ENCODE peak calls at places on chromosomes 11 and 22, in five cellular contexts. One of them, this sample, is unnamed.

GRCh38 chr11:110989734-110990133 is 255.8 kb upstream of the POU2AF2 start:
- DNase-seq in neural progenitor cell: no peak
- DNase-seq in testis: no peak
- DNase-seq in psoas muscle: peak; percentile 17
- DNase-seq in tibial artery: peak; percentile 67
- DNase-seq in this sample: no peak

GRCh38 chr11:70313945-70314344 is 43.5 kb downstream of the PPFIA1 start:
- DNase-seq in neural progenitor cell: no peak
- DNase-seq in testis: no peak
- DNase-seq in psoas muscle: no peak
- DNase-seq in tibial artery: no peak
- DNase-seq in this sample: no peak

GRCh38 chr11:85854557-85855340 is 434 bp upstream of the CCDC83 start:
- DNase-seq in neural progenitor cell: peak; percentile 98
- DNase-seq in testis: peak; percentile 92
- DNase-seq in psoas muscle: peak; percentile 91
- DNase-seq in tibial artery: peak; percentile 88
- DNase-seq in this sample: peak; percentile 93

GRCh38 chr11:68401856-68402255 is 58.7 kb upstream of the PPP6R3 start:
- DNase-seq in neural progenitor cell: no peak
- DNase-seq in testis: no peak
- DNase-seq in psoas muscle: no peak
- DNase-seq in tibial artery: no peak
- DNase-seq in this sample: no peak

GRCh38 chr22:21947040-21948014 is 5.3 kb downstream of the PPM1F start:
- DNase-seq in neural progenitor cell: peak; percentile 59
- DNase-seq in testis: no peak
- DNase-seq in psoas muscle: no peak
- DNase-seq in tibial artery: no peak
- DNase-seq in this sample: no peak

GRCh38 chr11:117620659-117621058 is 176.4 kb downstream of the DSCAML1 start:
- DNase-seq in neural progenitor cell: no peak
- DNase-seq in testis: no peak
- DNase-seq in psoas muscle: no peak
- DNase-seq in tibial artery: no peak
- DNase-seq in this sample: no peak

GRCh38 chr11:27354359-27354965 is 8.6 kb downstream of the CCDC34 start:
- DNase-seq in neural progenitor cell: no peak
- DNase-seq in testis: no peak
- DNase-seq in psoas muscle: no peak
- DNase-seq in tibial artery: no peak
- DNase-seq in this sample: no peak

GRCh38 chr22:36197601-36198146 is 3.9 kb downstream of the APOL4 start:
- DNase-seq in neural progenitor cell: peak; percentile 54
- DNase-seq in testis: peak; percentile 61
- DNase-seq in psoas muscle: no peak
- DNase-seq in tibial artery: no peak
- DNase-seq in this sample: no peak

GRCh38 chr11:132028380-132029240 is 658.2 kb downstream of the NTM start:
- DNase-seq in neural progenitor cell: peak; percentile 36
- DNase-seq in testis: no peak
- DNase-seq in psoas muscle: peak; percentile 25
- DNase-seq in tibial artery: no peak
- DNase-seq in this sample: no peak

GRCh38 chr11:75032550-75032935 is 43.8 kb downstream of the NEU3 start:
- DNase-seq in neural progenitor cell: no peak
- DNase-seq in testis: no peak
- DNase-seq in psoas muscle: no peak
- DNase-seq in tibial artery: no peak
- DNase-seq in this sample: no peak

GRCh38 chr22:27670701-27671412 is 130.7 kb downstream of the MN1 start:
- DNase-seq in neural progenitor cell: peak; percentile 98
- DNase-seq in testis: peak; percentile 83
- DNase-seq in psoas muscle: peak; percentile 50
- DNase-seq in tibial artery: no peak
- DNase-seq in this sample: no peak

GRCh38 chr11:110053848-110054414 is 39.3 kb upstream of the ZC3H12C start:
- DNase-seq in neural progenitor cell: no peak
- DNase-seq in testis: no peak
- DNase-seq in psoas muscle: no peak
- DNase-seq in tibial artery: no peak
- DNase-seq in this sample: no peak

GRCh38 chr11:92206441-92206840 is 18.2 kb upstream of the FAT3 start:
- DNase-seq in neural progenitor cell: no peak
- DNase-seq in testis: no peak
- DNase-seq in psoas muscle: no peak
- DNase-seq in tibial artery: no peak
- DNase-seq in this sample: no peak

GRCh38 chr11:92302766-92303165 is 78.1 kb downstream of the FAT3 start:
- DNase-seq in neural progenitor cell: no peak
- DNase-seq in testis: no peak
- DNase-seq in psoas muscle: no peak
- DNase-seq in tibial artery: no peak
- DNase-seq in this sample: no peak

GRCh38 chr11:120334894-120335462 is 1.2 kb upstream of the ARHGEF12 start:
- DNase-seq in neural progenitor cell: peak; percentile 71
- DNase-seq in testis: peak; percentile 84
- DNase-seq in psoas muscle: no peak
- DNase-seq in tibial artery: peak; percentile 80
- DNase-seq in this sample: peak; percentile 70

GRCh38 chr11:27166130-27166529 is 125.5 kb downstream of the BBOX1 start:
- DNase-seq in neural progenitor cell: no peak
- DNase-seq in testis: no peak
- DNase-seq in psoas muscle: no peak
- DNase-seq in tibial artery: no peak
- DNase-seq in this sample: no peak

GRCh38 chr22:50180727-50181521 is 4.8 kb upstream of the TRABD start:
- DNase-seq in neural progenitor cell: no peak
- DNase-seq in testis: no peak
- DNase-seq in psoas muscle: no peak
- DNase-seq in tibial artery: no peak
- DNase-seq in this sample: no peak

GRCh38 chr11:128548655-128549255 is 38.6 kb downstream of the ETS1 start:
- DNase-seq in neural progenitor cell: peak; percentile 71
- DNase-seq in testis: peak; percentile 74
- DNase-seq in psoas muscle: peak; percentile 62
- DNase-seq in tibial artery: no peak
- DNase-seq in this sample: peak; percentile 34

GRCh38 chr11:65278351-65278750 is 16.6 kb downstream of the POLA2 start:
- DNase-seq in neural progenitor cell: no peak
- DNase-seq in testis: no peak
- DNase-seq in psoas muscle: no peak
- DNase-seq in tibial artery: no peak
- DNase-seq in this sample: no peak

GRCh38 chr11:86575927-86576326 is 96.5 kb downstream of the ME3 start:
- DNase-seq in neural progenitor cell: no peak
- DNase-seq in testis: no peak
- DNase-seq in psoas muscle: no peak
- DNase-seq in tibial artery: no peak
- DNase-seq in this sample: no peak

GRCh38 chr22:17994424-17995108 is 29.8 kb downstream of the MICAL3 start:
- DNase-seq in neural progenitor cell: no peak
- DNase-seq in testis: no peak
- DNase-seq in psoas muscle: no peak
- DNase-seq in tibial artery: no peak
- DNase-seq in this sample: no peak

GRCh38 chr22:50044485-50045143 is 13.5 kb downstream of the TTLL8 start:
- DNase-seq in neural progenitor cell: no peak
- DNase-seq in testis: no peak
- DNase-seq in psoas muscle: no peak
- DNase-seq in tibial artery: no peak
- DNase-seq in this sample: no peak

GRCh38 chr11:34300571-34301295 is 57.1 kb downstream of the ABTB2 start:
- DNase-seq in neural progenitor cell: no peak
- DNase-seq in testis: no peak
- DNase-seq in psoas muscle: no peak
- DNase-seq in tibial artery: no peak
- DNase-seq in this sample: no peak

GRCh38 chr11:117972589-117973445 is 13.4 kb upstream of the IL10RA start:
- DNase-seq in neural progenitor cell: no peak
- DNase-seq in testis: no peak
- DNase-seq in psoas muscle: no peak
- DNase-seq in tibial artery: peak; percentile 10
- DNase-seq in this sample: no peak

DNA sequence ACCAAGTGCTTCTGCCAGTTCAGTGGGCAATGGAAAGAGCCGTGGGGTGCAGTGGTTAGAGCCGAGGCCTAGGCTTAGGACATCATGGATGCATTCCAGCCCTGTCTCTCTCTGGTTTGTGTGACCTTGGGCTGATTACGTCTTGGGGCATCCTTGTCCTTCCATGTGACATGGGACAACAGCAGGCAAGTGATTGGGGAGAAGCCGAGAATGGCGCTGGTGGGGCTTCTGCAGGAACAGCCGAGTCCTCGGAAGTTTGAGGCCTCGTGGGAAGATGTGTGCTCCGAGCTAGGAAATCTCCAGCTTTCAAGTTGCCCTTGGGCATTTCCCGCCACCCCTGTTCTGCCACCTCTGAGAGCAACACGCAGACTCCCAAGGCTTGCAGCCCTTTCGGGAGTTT is 16.6 kb downstream of the TSPAN18 start:
- DNase-seq in neural progenitor cell: no peak
- DNase-seq in testis: no peak
- DNase-seq in psoas muscle: no peak
- DNase-seq in tibial artery: no peak
- DNase-seq in this sample: no peak
- TF ChIP-seq CTCF in neural progenitor cell: no peak
- TF ChIP-seq CTCF in testis: no peak
- TF ChIP-seq CTCF in psoas muscle: no peak
- TF ChIP-seq CTCF in tibial artery: no peak
- TF ChIP-seq CTCF in this sample: no peak

GRCh38 chr22:11628651-11629511 is 3899.1 kb upstream of the OR11H1 start:
- DNase-seq in neural progenitor cell: no peak
- DNase-seq in testis: no peak
- DNase-seq in psoas muscle: no peak
- DNase-seq in tibial artery: no peak
- DNase-seq in this sample: no peak
- H3K9me3 ChIP-seq in neural progenitor cell: peaks cover 36% of the 10 kb centered on the region
- H3K9me3 ChIP-seq in testis: peaks cover 3% of the 10 kb centered on the region
- H3K9me3 ChIP-seq in psoas muscle: peaks cover 2% of the 10 kb centered on the region
- H3K9me3 ChIP-seq in tibial artery: peaks cover 51% of the 10 kb centered on the region
- H3K9me3 ChIP-seq in this sample: no peaks in the 10 kb centered on the region

DNA sequence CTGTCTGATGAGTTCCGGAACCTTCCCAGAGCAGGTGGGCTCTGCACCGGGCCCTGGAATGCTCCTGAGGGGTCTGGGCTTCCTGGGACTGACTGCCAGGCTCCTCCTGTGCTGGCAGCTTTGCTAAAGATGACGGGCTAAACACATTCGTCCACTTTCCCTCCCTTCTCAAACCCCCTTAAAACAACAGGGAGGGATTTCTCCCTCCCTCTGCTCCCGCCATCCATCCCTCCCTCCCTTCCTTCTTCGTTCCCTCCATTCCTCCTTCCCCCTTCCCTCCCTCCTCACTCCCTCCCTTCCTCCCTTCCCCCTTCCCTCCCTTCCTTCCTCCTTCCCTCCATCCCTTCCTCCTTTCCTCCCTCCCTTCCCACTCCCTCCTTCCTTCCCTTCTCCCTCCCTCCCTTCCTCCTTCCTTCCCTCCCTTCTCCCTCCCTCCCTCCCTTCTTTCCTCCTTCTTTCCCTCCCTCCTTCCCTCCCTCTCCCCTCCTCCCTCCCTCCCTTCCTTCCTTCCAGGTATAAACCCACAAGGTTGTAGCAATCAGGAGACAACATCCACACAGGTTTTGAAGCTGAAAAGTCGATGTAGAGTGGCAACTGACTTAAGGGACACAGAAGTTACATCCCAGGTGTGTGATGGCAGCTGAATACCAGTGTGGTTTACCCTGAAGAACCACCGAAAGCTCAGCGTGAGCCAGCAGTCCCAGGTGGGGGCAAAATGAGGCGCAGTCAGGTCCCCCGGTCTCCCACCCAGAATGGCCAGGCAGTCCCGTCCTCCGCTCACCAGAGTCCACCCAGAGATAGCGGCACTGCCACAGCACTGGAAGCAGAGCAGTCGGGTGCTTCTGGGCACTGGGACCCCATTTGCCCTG is 18.7 kb upstream of the MGAT3 start:
- DNase-seq in neural progenitor cell: no peak
- DNase-seq in testis: no peak
- DNase-seq in psoas muscle: no peak
- DNase-seq in tibial artery: no peak
- DNase-seq in this sample: no peak
- H3K4me3 ChIP-seq in neural progenitor cell: no peak overlapping the region
- H3K4me3 ChIP-seq in testis: no peak overlapping the region
- H3K4me3 ChIP-seq in psoas muscle: peak overlapping the region; percentile 37
- H3K4me3 ChIP-seq in tibial artery: no peak overlapping the region
- H3K4me3 ChIP-seq in this sample: no peak overlapping the region

GRCh38 chr22:47836957-47837356 is 1074.5 kb downstream of the TBC1D22A start:
- DNase-seq in neural progenitor cell: no peak
- DNase-seq in testis: no peak
- DNase-seq in psoas muscle: no peak
- DNase-seq in tibial artery: no peak
- DNase-seq in this sample: no peak

GRCh38 chr22:47837703-47838102 is 1075.3 kb downstream of the TBC1D22A start:
- DNase-seq in neural progenitor cell: peak; percentile 49
- DNase-seq in testis: no peak
- DNase-seq in psoas muscle: no peak
- DNase-seq in tibial artery: no peak
- DNase-seq in this sample: no peak

GRCh38 chr22:47842119-47842518 is 1079.7 kb downstream of the TBC1D22A start:
- DNase-seq in neural progenitor cell: no peak
- DNase-seq in testis: no peak
- DNase-seq in psoas muscle: no peak
- DNase-seq in tibial artery: no peak
- DNase-seq in this sample: no peak

GRCh38 chr22:47841166-47841565 is 1078.7 kb downstream of the TBC1D22A start:
- DNase-seq in neural progenitor cell: no peak
- DNase-seq in testis: no peak
- DNase-seq in psoas muscle: no peak
- DNase-seq in tibial artery: no peak
- DNase-seq in this sample: no peak

GRCh38 chr22:47839586-47840245 is 1077.3 kb downstream of the TBC1D22A start:
- DNase-seq in neural progenitor cell: no peak
- DNase-seq in testis: no peak
- DNase-seq in psoas muscle: no peak
- DNase-seq in tibial artery: no peak
- DNase-seq in this sample: no peak
- TF ChIP-seq CTCF in neural progenitor cell: no peak
- TF ChIP-seq CTCF in testis: no peak
- TF ChIP-seq CTCF in psoas muscle: no peak
- TF ChIP-seq CTCF in tibial artery: no peak
- TF ChIP-seq CTCF in this sample: no peak

GRCh38 chr11:3115321-3115720 is 49.8 kb downstream of the OSBPL5 start:
- DNase-seq in neural progenitor cell: no peak
- DNase-seq in testis: no peak
- DNase-seq in psoas muscle: no peak
- DNase-seq in tibial artery: peak; percentile 2
- DNase-seq in this sample: no peak
- H3K9me3 ChIP-seq in neural progenitor cell: peaks cover 35% of the 10 kb centered on the region
- H3K9me3 ChIP-seq in testis: no peaks in the 10 kb centered on the region
- H3K9me3 ChIP-seq in psoas muscle: no peaks in the 10 kb centered on the region
- H3K9me3 ChIP-seq in tibial artery: no peaks in the 10 kb centered on the region
- H3K9me3 ChIP-seq in this sample: no peaks in the 10 kb centered on the region

This sample was measured in BE2C.